ENCODE peak calls at places on chromosomes 2 and 18, in seven cellular contexts. B, F, H, Y, I, T and Z are unnamed samples. For H3K4me1, the result is how much of the 10 kb centered on the place peaks cover.

GRCh38 chr2:65580824-65581223 is 148.4 kb upstream of the SPRED2 start:
- DNase-seq in B (no peak), F (no peak), H (no peak), Y (no peak), I (no peak), T (no peak), Z (no peak)

GRCh38 chr2:64612575-64613195 is 41.0 kb downstream of the SERTAD2 start:
- DNase-seq in B (no peak), F (no peak), H (no peak), Y (peak), I (no peak), T (no peak), Z (no peak)

GRCh38 chr2:40384714-40385113 is 67.2 kb downstream of the SLC8A1 start:
- DNase-seq in B (no peak), F (no peak), H (no peak), Y (no peak), I (no peak), T (no peak), Z (no peak)

GRCh38 chr2:32355976-32356734 is 668 bp upstream of the BIRC6 start:
- DNase-seq in B (no peak), F (no peak), H (no peak), Y (no peak), I (no peak), T (no peak), Z (no peak)

GRCh38 chr2:235462415-235462790 is 31.4 kb upstream of the AGAP1 start:
- DNase-seq in B (no peak), F (no peak), H (no peak), Y (no peak), I (no peak), T (no peak), Z (no peak)

GRCh38 chr2:101818531-101819451 is 121.3 kb downstream of the MAP4K4 start:
- DNase-seq in B (no peak), F (peak), H (no peak), Y (no peak), I (no peak), T (no peak), Z (no peak)

GRCh38 chr2:222701709-222702108 is 30.3 kb downstream of the MOGAT1 start:
- DNase-seq in B (no peak), F (no peak), H (no peak), Y (no peak), I (no peak), T (no peak), Z (no peak)

GRCh38 chr2:201152999-201153398 is 29.9 kb upstream of the CASP10 start:
- DNase-seq in B (no peak), F (no peak), H (no peak), Y (no peak), I (no peak), T (no peak), Z (no peak)

GRCh38 chr18:60003610-60004185 is 103.9 kb downstream of the PMAIP1 start:
- DNase-seq in B (no peak), F (no peak), H (no peak), Y (no peak), I (no peak), T (no peak), Z (no peak)

GRCh38 chr18:5503740-5504139 is 40.1 kb downstream of the EPB41L3 start:
- DNase-seq in B (no peak), F (no peak), H (no peak), Y (no peak), I (no peak), T (no peak), Z (no peak)

GRCh38 chr2:141492816-141493215 is 638.0 kb downstream of the LRP1B start:
- DNase-seq in B (no peak), F (no peak), H (no peak), Y (no peak), I (no peak), T (no peak), Z (no peak)

GRCh38 chr2:20209373-20210109 is 15.4 kb downstream of the SDC1 start:
- DNase-seq in B (no peak), F (no peak), H (no peak), Y (no peak), I (no peak), T (no peak), Z (no peak)

GRCh38 chr2:47422560-47422959 is 19.6 kb downstream of the MSH2 start:
- DNase-seq in B (no peak), F (no peak), H (no peak), Y (no peak), I (no peak), T (no peak), Z (no peak)

GRCh38 chr2:232977438-232977971 is 35.6 kb downstream of the NGEF start:
- DNase-seq in B (no peak), F (no peak), H (no peak), Y (no peak), I (no peak), T (no peak), Z (no peak)

GRCh38 chr2:217092710-217093379 is 233.0 kb upstream of the TNP1 start:
- DNase-seq in B (no peak), F (no peak), H (no peak), Y (no peak), I (no peak), T (no peak), Z (no peak)

GRCh38 chr2:98012561-98012979 is 16.8 kb upstream of the TMEM131 start:
- DNase-seq in B (no peak), F (no peak), H (no peak), Y (no peak), I (no peak), T (no peak), Z (no peak)

GRCh38 chr2:121697108-121697631 is 39.5 kb downstream of the NIFK start:
- DNase-seq in B (no peak), F (no peak), H (no peak), Y (peak), I (no peak), T (no peak), Z (no peak)

GRCh38 chr18:67634631-67635338 is 118.3 kb upstream of the DSEL start:
- DNase-seq in B (no peak), F (no peak), H (no peak), Y (no peak), I (no peak), T (no peak), Z (no peak)

GRCh38 chr18:59114160-59114559 is 25.5 kb upstream of the SEC11C start:
- DNase-seq in B (no peak), F (no peak), H (no peak), Y (no peak), I (no peak), T (no peak), Z (no peak)

GRCh38 chr2:31216734-31217133 is 581 bp downstream of the CAPN14 start:
- DNase-seq in B (no peak), F (no peak), H (no peak), Y (no peak), I (no peak), T (no peak), Z (no peak)

GRCh38 chr2:31222086-31222485 is 4.8 kb upstream of the CAPN14 start:
- DNase-seq in B (no peak), F (no peak), H (no peak), Y (no peak), I (no peak), T (no peak), Z (no peak)

GRCh38 chr2:31221549-31221948 is 4.2 kb upstream of the CAPN14 start:
- DNase-seq in B (no peak), F (no peak), H (no peak), Y (no peak), I (no peak), T (no peak), Z (no peak)

GRCh38 chr2:31217465-31218200 is at the start of gene CAPN14:
- DNase-seq in B (no peak), F (no peak), H (no peak), Y (no peak), I (no peak), T (no peak), Z (no peak)

DNA sequence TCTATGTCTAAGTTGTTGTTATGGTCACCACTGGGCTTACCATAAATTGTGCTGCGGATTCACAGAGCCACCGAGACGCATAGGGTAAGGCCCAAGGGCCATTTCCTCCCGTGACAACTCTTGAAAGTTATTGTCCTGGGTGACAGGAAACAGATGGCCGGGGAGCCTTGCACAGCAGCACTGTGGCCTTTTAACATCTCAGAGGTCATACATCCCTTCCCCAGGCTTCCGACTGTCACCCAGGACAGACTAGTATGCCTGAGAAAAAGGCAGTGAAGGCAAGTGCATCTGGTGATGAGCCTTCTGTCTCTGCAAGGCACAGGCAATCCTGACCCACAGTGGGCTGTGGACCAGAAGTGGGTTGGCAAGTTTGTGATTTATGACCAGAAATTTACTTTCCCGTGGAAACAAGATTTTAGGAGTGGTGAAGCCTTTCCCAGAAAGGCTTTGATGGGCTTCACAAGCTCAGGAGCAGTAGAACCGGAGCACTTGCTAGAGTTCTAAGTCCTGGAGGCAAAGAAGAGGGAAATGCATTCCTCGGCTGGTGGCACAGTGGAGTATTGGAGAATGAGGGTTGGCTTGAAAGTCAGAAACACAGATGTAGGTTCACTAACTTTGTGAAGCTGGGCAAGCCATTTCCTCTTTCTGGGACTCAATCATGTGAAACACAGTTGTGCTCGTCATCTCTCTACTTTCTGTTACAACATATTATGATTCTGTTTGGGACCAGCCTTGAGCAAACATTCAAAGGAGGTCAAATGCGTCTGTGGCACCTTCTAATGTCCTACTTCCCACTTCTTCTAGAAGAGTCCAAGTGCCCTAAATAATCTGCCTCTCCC is 2.0 kb upstream of the CAPN14 start:
- DNase-seq in B (no peak), F (no peak), H (no peak), Y (no peak), I (no peak), T (no peak), Z (no peak)
- H3K4me1 ChIP-seq in B (under half), F (under half), H (under half), Y (under half), I (under half), T (under half), Z (under half)

GRCh38 chr18:54829856-54830255 is 1.6 kb downstream of the RAB27B start:
- DNase-seq in B (no peak), F (no peak), H (no peak), Y (no peak), I (no peak), T (no peak), Z (no peak)

GRCh38 chr18:54825626-54826344 is 2.5 kb upstream of the RAB27B start:
- DNase-seq in B (no peak), F (no peak), H (no peak), Y (no peak), I (no peak), T (no peak), Z (no peak)

GRCh38 chr18:54830260-54830659 is 2.0 kb downstream of the RAB27B start:
- DNase-seq in B (no peak), F (no peak), H (no peak), Y (no peak), I (no peak), T (no peak), Z (no peak)

GRCh38 chr18:54828290-54828871 is at the start of gene RAB27B:
- DNase-seq in B (peak), F (peak), H (peak), Y (peak), I (peak), T (peak), Z (peak)

DNA sequence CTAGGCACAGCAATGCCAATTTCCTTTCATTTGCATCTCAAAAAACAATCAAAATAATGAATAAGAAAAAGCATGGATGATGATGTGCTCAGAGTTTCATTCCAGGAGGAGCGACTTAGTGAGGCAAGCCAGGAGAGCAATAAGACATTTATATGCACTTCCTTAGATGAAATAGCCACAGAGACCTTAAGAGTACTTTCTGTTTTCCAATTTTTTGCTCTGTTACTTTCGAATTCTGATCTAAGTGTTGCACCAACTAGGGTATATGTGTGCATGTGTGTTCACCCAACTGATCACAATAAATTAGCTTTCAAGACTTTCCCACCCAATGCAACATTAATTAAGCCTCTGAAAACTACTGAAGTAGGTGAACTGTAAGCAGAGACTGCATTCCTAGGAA is 709 bp downstream of the RAB27B start:
- DNase-seq in B (no peak), F (no peak), H (no peak), Y (no peak), I (no peak), T (no peak), Z (no peak)
- H3K4me3 ChIP-seq in B (peak), F (peak), H (peak), Y (no peak), I (peak), T (peak), Z (no peak)

GRCh38 chr2:158777077-158777476 is 18.0 kb upstream of the DAPL1 start:
- DNase-seq in B (no peak), F (no peak), H (no peak), Y (no peak), I (no peak), T (no peak), Z (no peak)
- H3K4me1 ChIP-seq in B (under half), F (under half), H (under half), Y (under half), I (under half), T (under half), Z (under half)

DNA sequence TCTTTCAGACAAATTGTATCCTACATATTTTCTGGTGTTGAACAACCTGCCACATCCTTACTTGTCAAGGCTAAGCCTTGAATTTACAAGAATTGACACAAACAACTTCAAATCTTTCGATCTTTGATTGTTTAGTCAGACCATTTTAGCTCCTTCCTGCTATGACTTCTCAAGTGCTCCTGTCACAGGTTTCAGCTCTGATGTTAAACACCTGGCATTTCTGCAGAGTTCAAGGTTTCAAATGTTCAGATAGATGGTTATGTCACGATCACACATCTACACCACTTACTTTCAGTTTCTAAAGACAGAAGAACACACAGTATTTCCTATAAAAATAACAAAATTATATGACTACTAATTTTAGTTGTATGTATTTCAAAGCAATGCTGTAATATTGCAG is 84.0 kb downstream of the RND3 start:
- DNase-seq in B (no peak), F (no peak), H (no peak), Y (no peak), I (no peak), T (no peak), Z (no peak)
- H3K4me3 ChIP-seq in B (no peak), F (no peak), H (no peak), Y (no peak), I (no peak), T (no peak), Z (no peak)

GRCh38 chr2:16952368-16952767 is 286.7 kb upstream of the CYRIA start:
- DNase-seq in B (no peak), F (no peak), H (no peak), Y (no peak), I (no peak), T (no peak), Z (no peak)
- H3K4me1 ChIP-seq in B (under half), F (under half), H (under half), Y (under half), I (under half), T (under half), Z (under half)

GRCh38 chr2:186612555-186613440 is 22.9 kb downstream of the ITGAV start:
- DNase-seq in B (no peak), F (no peak), H (no peak), Y (no peak), I (no peak), T (no peak), Z (no peak)
- H3K4me3 ChIP-seq in B (no peak), F (no peak), H (no peak), Y (no peak), I (no peak), T (no peak), Z (no peak)

DNA sequence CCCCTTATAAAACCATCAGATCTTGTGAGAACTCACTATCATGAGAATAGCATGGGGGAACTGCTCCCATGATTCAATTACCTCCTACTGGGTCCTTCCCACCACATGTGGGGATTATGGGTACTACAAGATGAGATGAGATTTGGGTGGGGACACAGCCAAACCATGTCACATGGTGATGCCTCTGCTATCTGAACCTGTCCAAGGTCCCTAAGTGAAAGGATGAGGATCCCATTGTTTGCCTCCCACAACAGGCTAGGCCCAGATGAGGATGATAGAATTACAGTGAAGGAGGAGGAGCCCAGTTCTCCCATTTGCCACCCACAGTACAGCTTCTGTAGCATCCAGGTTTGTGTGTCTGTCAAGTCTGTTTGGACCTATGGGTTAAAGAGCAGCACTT is 65.4 kb downstream of the PRKCE start:
- DNase-seq in B (no peak), F (no peak), H (no peak), Y (no peak), I (no peak), T (no peak), Z (no peak)
- H3K4me1 ChIP-seq in B (under half), F (under half), H (under half), Y (under half), I (under half), T (under half), Z (under half)

GRCh38 chr2:27773959-27774358 is 2.4 kb downstream of the MRPL33 start:
- DNase-seq in B (no peak), F (no peak), H (no peak), Y (no peak), I (no peak), T (no peak), Z (no peak)
- H3K4me3 ChIP-seq in B (no peak), F (peak), H (no peak), Y (no peak), I (no peak), T (no peak), Z (no peak)

DNA sequence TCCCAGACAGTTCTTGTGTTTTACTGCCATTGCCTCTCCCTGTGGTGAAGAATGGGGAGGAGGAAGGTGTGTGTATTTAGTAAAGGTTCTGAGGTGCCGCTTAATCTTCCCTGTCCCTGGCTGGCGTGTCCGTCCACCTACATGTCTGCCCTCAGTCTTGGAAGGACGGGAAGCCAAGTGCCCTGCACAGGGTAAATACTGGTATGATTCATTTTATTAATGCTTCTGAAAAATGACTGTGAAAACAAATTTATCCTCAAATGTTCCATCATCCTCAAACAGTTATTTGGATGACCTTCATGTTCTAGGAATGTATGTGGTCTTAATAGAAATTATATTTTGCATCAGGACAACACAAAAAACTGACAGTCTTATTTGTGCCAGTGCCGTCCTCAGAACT is 6.6 kb downstream of the EPAS1 start:
- DNase-seq in B (no peak), F (no peak), H (no peak), Y (no peak), I (no peak), T (no peak), Z (no peak)
- H3K4me1 ChIP-seq in B (half or more), F (half or more), H (half or more), Y (under half), I (under half), T (under half), Z (under half)

GRCh38 chr2:124530203-124530602 is 505.1 kb downstream of the CNTNAP5 start:
- DNase-seq in B (no peak), F (no peak), H (no peak), Y (no peak), I (no peak), T (no peak), Z (no peak)
- H3K4me3 ChIP-seq in B (no peak), F (no peak), H (no peak), Y (no peak), I (no peak), T (no peak), Z (no peak)